ENCODE peak calls at places on chromosomes 5 and 9, in ten cellular contexts. One of them, this sample, is unnamed. For H3K4me1, the result is how much of the 10 kb centered on the place peaks cover.

GRCh38 chr9:96232539-96233241 is 69.3 kb downstream of the HSD17B3 start:
- DNase-seq in transverse colon: peak
- DNase-seq in ascending aorta: no peak
- DNase-seq in cardiac muscle cell: peak
- DNase-seq in aorta: no peak
- DNase-seq in tibial artery: peak
- DNase-seq in GM23248: peak
- DNase-seq in suprapubic skin: no peak
- DNase-seq in prostate gland: no peak
- DNase-seq in GM23338: peak
- DNase-seq in this sample: peak

GRCh38 chr9:93205045-93205768 is 21.3 kb downstream of the WNK2 start:
- DNase-seq in transverse colon: no peak
- DNase-seq in ascending aorta: peak
- DNase-seq in cardiac muscle cell: peak
- DNase-seq in aorta: peak
- DNase-seq in tibial artery: peak
- DNase-seq in GM23248: peak
- DNase-seq in suprapubic skin: no peak
- DNase-seq in prostate gland: peak
- DNase-seq in GM23338: no peak
- DNase-seq in this sample: peak

GRCh38 chr9:129131300-129132145 is 20.3 kb downstream of the PTPA start:
- DNase-seq in transverse colon: peak
- DNase-seq in ascending aorta: peak
- DNase-seq in cardiac muscle cell: peak
- DNase-seq in aorta: peak
- DNase-seq in tibial artery: peak
- DNase-seq in GM23248: peak
- DNase-seq in suprapubic skin: peak
- DNase-seq in prostate gland: peak
- DNase-seq in GM23338: peak
- DNase-seq in this sample: peak

GRCh38 chr9:127664678-127665507 is 41.9 kb upstream of the CFAP157 start:
- DNase-seq in transverse colon: peak
- DNase-seq in ascending aorta: no peak
- DNase-seq in cardiac muscle cell: peak
- DNase-seq in aorta: no peak
- DNase-seq in tibial artery: no peak
- DNase-seq in GM23248: peak
- DNase-seq in suprapubic skin: no peak
- DNase-seq in prostate gland: peak
- DNase-seq in GM23338: no peak
- DNase-seq in this sample: no peak

GRCh38 chr9:4762108-4762888 is 21.3 kb upstream of the AK3 start:
- DNase-seq in transverse colon: peak
- DNase-seq in ascending aorta: peak
- DNase-seq in cardiac muscle cell: peak
- DNase-seq in aorta: peak
- DNase-seq in tibial artery: peak
- DNase-seq in GM23248: peak
- DNase-seq in suprapubic skin: peak
- DNase-seq in prostate gland: peak
- DNase-seq in GM23338: peak
- DNase-seq in this sample: peak

GRCh38 chr9:113482341-113482740 is 18.8 kb downstream of the RGS3 start:
- DNase-seq in transverse colon: no peak
- DNase-seq in ascending aorta: peak
- DNase-seq in cardiac muscle cell: no peak
- DNase-seq in aorta: no peak
- DNase-seq in tibial artery: no peak
- DNase-seq in GM23248: no peak
- DNase-seq in suprapubic skin: peak
- DNase-seq in prostate gland: no peak
- DNase-seq in GM23338: no peak
- DNase-seq in this sample: no peak

GRCh38 chr5:94442971-94443370 is 175.4 kb downstream of the KIAA0825 start:
- DNase-seq in transverse colon: no peak
- DNase-seq in ascending aorta: no peak
- DNase-seq in cardiac muscle cell: peak
- DNase-seq in aorta: no peak
- DNase-seq in tibial artery: no peak
- DNase-seq in GM23248: peak
- DNase-seq in suprapubic skin: no peak
- DNase-seq in prostate gland: no peak
- DNase-seq in GM23338: no peak
- DNase-seq in this sample: no peak

GRCh38 chr9:257957-258356 is 43.3 kb downstream of the DOCK8 start:
- DNase-seq in transverse colon: no peak
- DNase-seq in ascending aorta: no peak
- DNase-seq in cardiac muscle cell: no peak
- DNase-seq in aorta: no peak
- DNase-seq in tibial artery: no peak
- DNase-seq in GM23248: no peak
- DNase-seq in suprapubic skin: no peak
- DNase-seq in prostate gland: no peak
- DNase-seq in GM23338: no peak
- DNase-seq in this sample: no peak

GRCh38 chr9:122265265-122265900 is 701 bp downstream of the MRRF start:
- DNase-seq in transverse colon: peak
- DNase-seq in ascending aorta: no peak
- DNase-seq in cardiac muscle cell: peak
- DNase-seq in aorta: no peak
- DNase-seq in tibial artery: no peak
- DNase-seq in GM23248: peak
- DNase-seq in suprapubic skin: no peak
- DNase-seq in prostate gland: no peak
- DNase-seq in GM23338: peak
- DNase-seq in this sample: no peak

GRCh38 chr9:136171009-136171800 is 33.7 kb downstream of the LHX3 start:
- DNase-seq in transverse colon: no peak
- DNase-seq in ascending aorta: no peak
- DNase-seq in cardiac muscle cell: no peak
- DNase-seq in aorta: peak
- DNase-seq in tibial artery: no peak
- DNase-seq in GM23248: no peak
- DNase-seq in suprapubic skin: no peak
- DNase-seq in prostate gland: no peak
- DNase-seq in GM23338: peak
- DNase-seq in this sample: no peak

GRCh38 chr9:113935677-113936380 is 59.7 kb downstream of the ZNF618 start:
- DNase-seq in transverse colon: no peak
- DNase-seq in ascending aorta: no peak
- DNase-seq in cardiac muscle cell: no peak
- DNase-seq in aorta: no peak
- DNase-seq in tibial artery: no peak
- DNase-seq in GM23248: no peak
- DNase-seq in suprapubic skin: no peak
- DNase-seq in prostate gland: no peak
- DNase-seq in GM23338: no peak
- DNase-seq in this sample: no peak

GRCh38 chr9:86464242-86464641 is 110.0 kb upstream of the TUT7 start:
- DNase-seq in transverse colon: no peak
- DNase-seq in ascending aorta: no peak
- DNase-seq in cardiac muscle cell: no peak
- DNase-seq in aorta: no peak
- DNase-seq in tibial artery: no peak
- DNase-seq in GM23248: no peak
- DNase-seq in suprapubic skin: no peak
- DNase-seq in prostate gland: no peak
- DNase-seq in GM23338: no peak
- DNase-seq in this sample: no peak

GRCh38 chr9:86454701-86455402 is 100.6 kb upstream of the TUT7 start:
- DNase-seq in transverse colon: no peak
- DNase-seq in ascending aorta: no peak
- DNase-seq in cardiac muscle cell: peak
- DNase-seq in aorta: no peak
- DNase-seq in tibial artery: no peak
- DNase-seq in GM23248: peak
- DNase-seq in suprapubic skin: no peak
- DNase-seq in prostate gland: no peak
- DNase-seq in GM23338: no peak
- DNase-seq in this sample: no peak

GRCh38 chr9:86460211-86461002 is 106.2 kb upstream of the TUT7 start:
- DNase-seq in transverse colon: no peak
- DNase-seq in ascending aorta: no peak
- DNase-seq in cardiac muscle cell: peak
- DNase-seq in aorta: no peak
- DNase-seq in tibial artery: no peak
- DNase-seq in GM23248: peak
- DNase-seq in suprapubic skin: no peak
- DNase-seq in prostate gland: no peak
- DNase-seq in GM23338: no peak
- DNase-seq in this sample: no peak

DNA sequence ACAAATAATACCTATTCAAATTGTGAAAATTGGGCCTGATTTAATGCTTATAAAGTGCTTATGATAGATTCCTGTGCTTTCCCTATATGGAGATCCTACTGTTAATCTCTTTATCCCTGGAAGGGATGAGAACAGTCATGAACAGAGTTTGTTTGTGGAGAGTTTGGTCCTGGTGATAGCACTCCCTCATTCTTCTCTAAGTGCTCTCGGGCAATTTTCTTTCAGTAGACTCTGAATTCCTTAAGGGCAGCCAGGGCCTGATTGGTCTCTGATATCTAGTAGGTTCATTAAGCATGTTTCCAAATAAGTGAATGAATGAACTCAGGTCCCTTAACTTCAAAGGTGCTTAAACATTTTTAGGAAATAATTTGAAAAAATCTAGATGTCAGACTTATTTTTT is 104.2 kb upstream of the TUT7 start:
- DNase-seq in transverse colon: no peak
- DNase-seq in ascending aorta: no peak
- DNase-seq in cardiac muscle cell: no peak
- DNase-seq in aorta: no peak
- DNase-seq in tibial artery: no peak
- DNase-seq in GM23248: no peak
- DNase-seq in suprapubic skin: no peak
- DNase-seq in prostate gland: no peak
- DNase-seq in GM23338: no peak
- DNase-seq in this sample: no peak
- H3K4me1 ChIP-seq in transverse colon: under half
- H3K4me1 ChIP-seq in ascending aorta: under half
- H3K4me1 ChIP-seq in cardiac muscle cell: under half
- H3K4me1 ChIP-seq in aorta: under half
- H3K4me1 ChIP-seq in tibial artery: under half
- H3K4me1 ChIP-seq in GM23248: under half
- H3K4me1 ChIP-seq in suprapubic skin: under half
- H3K4me1 ChIP-seq in prostate gland: under half
- H3K4me1 ChIP-seq in GM23338: under half
- H3K4me1 ChIP-seq in this sample: under half

GRCh38 chr5:32145378-32145777 is 28.7 kb downstream of the GOLPH3 start:
- DNase-seq in transverse colon: no peak
- DNase-seq in ascending aorta: no peak
- DNase-seq in cardiac muscle cell: no peak
- DNase-seq in aorta: no peak
- DNase-seq in tibial artery: no peak
- DNase-seq in GM23248: no peak
- DNase-seq in suprapubic skin: no peak
- DNase-seq in prostate gland: no peak
- DNase-seq in GM23338: no peak
- DNase-seq in this sample: no peak

GRCh38 chr5:32151198-32151597 is 22.9 kb downstream of the GOLPH3 start:
- DNase-seq in transverse colon: no peak
- DNase-seq in ascending aorta: no peak
- DNase-seq in cardiac muscle cell: no peak
- DNase-seq in aorta: no peak
- DNase-seq in tibial artery: no peak
- DNase-seq in GM23248: no peak
- DNase-seq in suprapubic skin: no peak
- DNase-seq in prostate gland: no peak
- DNase-seq in GM23338: no peak
- DNase-seq in this sample: no peak

GRCh38 chr5:32147236-32147635 is 26.9 kb downstream of the GOLPH3 start:
- DNase-seq in transverse colon: no peak
- DNase-seq in ascending aorta: no peak
- DNase-seq in cardiac muscle cell: peak
- DNase-seq in aorta: no peak
- DNase-seq in tibial artery: no peak
- DNase-seq in GM23248: peak
- DNase-seq in suprapubic skin: no peak
- DNase-seq in prostate gland: no peak
- DNase-seq in GM23338: no peak
- DNase-seq in this sample: no peak

GRCh38 chr5:32144637-32145207 is 29.4 kb downstream of the GOLPH3 start:
- DNase-seq in transverse colon: no peak
- DNase-seq in ascending aorta: no peak
- DNase-seq in cardiac muscle cell: no peak
- DNase-seq in aorta: no peak
- DNase-seq in tibial artery: no peak
- DNase-seq in GM23248: no peak
- DNase-seq in suprapubic skin: no peak
- DNase-seq in prostate gland: no peak
- DNase-seq in GM23338: no peak
- DNase-seq in this sample: peak

GRCh38 chr5:32147959-32148358 is 26.2 kb downstream of the GOLPH3 start:
- DNase-seq in transverse colon: no peak
- DNase-seq in ascending aorta: no peak
- DNase-seq in cardiac muscle cell: no peak
- DNase-seq in aorta: no peak
- DNase-seq in tibial artery: no peak
- DNase-seq in GM23248: no peak
- DNase-seq in suprapubic skin: no peak
- DNase-seq in prostate gland: no peak
- DNase-seq in GM23338: no peak
- DNase-seq in this sample: no peak
- H3K4me1 ChIP-seq in transverse colon: half or more
- H3K4me1 ChIP-seq in ascending aorta: under half
- H3K4me1 ChIP-seq in cardiac muscle cell: under half
- H3K4me1 ChIP-seq in aorta: under half
- H3K4me1 ChIP-seq in tibial artery: under half
- H3K4me1 ChIP-seq in GM23248: under half
- H3K4me1 ChIP-seq in suprapubic skin: half or more
- H3K4me1 ChIP-seq in prostate gland: under half
- H3K4me1 ChIP-seq in GM23338: under half
- H3K4me1 ChIP-seq in this sample: half or more

GRCh38 chr9:99128133-99128406 is 23.2 kb downstream of the TGFBR1 start:
- DNase-seq in transverse colon: no peak
- DNase-seq in ascending aorta: no peak
- DNase-seq in cardiac muscle cell: no peak
- DNase-seq in aorta: no peak
- DNase-seq in tibial artery: no peak
- DNase-seq in GM23248: no peak
- DNase-seq in suprapubic skin: no peak
- DNase-seq in prostate gland: no peak
- DNase-seq in GM23338: no peak
- DNase-seq in this sample: no peak
- H3K4me1 ChIP-seq in transverse colon: under half
- H3K4me1 ChIP-seq in ascending aorta: under half
- H3K4me1 ChIP-seq in cardiac muscle cell: under half
- H3K4me1 ChIP-seq in aorta: under half
- H3K4me1 ChIP-seq in tibial artery: under half
- H3K4me1 ChIP-seq in GM23248: under half
- H3K4me1 ChIP-seq in suprapubic skin: under half
- H3K4me1 ChIP-seq in prostate gland: under half
- H3K4me1 ChIP-seq in GM23338: under half
- H3K4me1 ChIP-seq in this sample: under half

DNA sequence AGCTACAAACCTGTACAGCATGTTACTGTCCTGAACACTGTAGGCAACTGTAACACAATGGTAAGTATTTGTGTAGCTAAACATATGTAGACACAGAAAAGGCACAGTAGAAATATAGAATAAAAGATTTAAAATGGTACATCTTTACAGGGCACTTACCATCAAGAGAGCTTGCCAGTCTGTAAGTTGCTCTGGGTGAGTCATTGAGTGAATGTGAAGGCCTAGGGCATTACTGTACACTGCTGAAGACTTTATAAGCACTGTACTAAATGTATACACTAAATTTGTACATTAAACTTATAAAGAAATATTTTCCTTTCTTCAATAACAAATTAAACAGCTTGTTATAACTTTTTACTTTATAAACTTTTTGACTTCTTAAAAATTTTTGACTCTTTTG is 20.5 kb downstream of the ADRB2 start:
- DNase-seq in transverse colon: no peak
- DNase-seq in ascending aorta: no peak
- DNase-seq in cardiac muscle cell: no peak
- DNase-seq in aorta: no peak
- DNase-seq in tibial artery: no peak
- DNase-seq in GM23248: peak
- DNase-seq in suprapubic skin: no peak
- DNase-seq in prostate gland: no peak
- DNase-seq in GM23338: no peak
- DNase-seq in this sample: no peak
- H3K4me1 ChIP-seq in transverse colon: under half
- H3K4me1 ChIP-seq in ascending aorta: under half
- H3K4me1 ChIP-seq in cardiac muscle cell: under half
- H3K4me1 ChIP-seq in aorta: under half
- H3K4me1 ChIP-seq in tibial artery: under half
- H3K4me1 ChIP-seq in GM23248: under half
- H3K4me1 ChIP-seq in suprapubic skin: under half
- H3K4me1 ChIP-seq in prostate gland: under half
- H3K4me1 ChIP-seq in GM23338: under half
- H3K4me1 ChIP-seq in this sample: half or more